ENCODE peak calls at places on chromosome 9, in five cellular contexts. B is omental fat pad; T is glutamatergic neuron; V is CD4-positive, alpha-beta T cell; O is upper lobe of left lung. J is an unnamed sample.

GRCh38 chr9:5670079-5670478 is 41.2 kb downstream of the RIC1 start:
- DNase-seq in T (no peak), V (no peak), O (no peak), B (no peak), J (no peak)

GRCh38 chr9:98285446-98285845 is 30.0 kb upstream of the TBC1D2 start:
- DNase-seq in B (no peak), V (no peak), O (no peak), T (no peak), J (no peak)

GRCh38 chr9:87581513-87581912 is 83.8 kb downstream of the DAPK1 start:
- DNase-seq in B (no peak), T (no peak), V (no peak), O (no peak), J (no peak)

GRCh38 chr9:128946945-128947422 is 419 bp downstream of the DOLK start:
- DNase-seq in O (no peak), T (no peak), V (peak), B (no peak), J (no peak)

GRCh38 chr9:135248721-135249120 is 161.3 kb downstream of the OLFM1 start:
- DNase-seq in B (no peak), O (no peak), T (no peak), V (no peak), J (no peak)

GRCh38 chr9:93589688-93590087 is 13.3 kb downstream of the PHF2 start:
- DNase-seq in B (no peak), V (no peak), O (no peak), T (no peak), J (no peak)

GRCh38 chr9:132216861-132217655 is 55.2 kb downstream of the NTNG2 start:
- DNase-seq in B (no peak), V (no peak), O (no peak), T (no peak), J (no peak)

GRCh38 chr9:117860849-117861248 is 156.6 kb downstream of the TLR4 start:
- DNase-seq in V (no peak), O (no peak), T (no peak), B (no peak), J (no peak)

GRCh38 chr9:113250807-113251206 is 24.6 kb downstream of the CDC26 start:
- DNase-seq in O (no peak), B (no peak), V (no peak), T (no peak), J (no peak)

GRCh38 chr9:137330689-137331088 is 28.6 kb upstream of the NRARP start:
- DNase-seq in B (no peak), O (no peak), V (no peak), T (no peak), J (no peak)

GRCh38 chr9:27468450-27469110 is 55.5 kb upstream of the IFNK start:
- DNase-seq in O (no peak), T (no peak), B (no peak), V (no peak), J (no peak)

GRCh38 chr9:79256691-79257213 is 315.0 kb upstream of the TLE4 start:
- DNase-seq in O (peak), T (peak), V (no peak), B (no peak), J (peak)

GRCh38 chr9:136386018-136386417 is 12.5 kb upstream of the CARD9 start:
- DNase-seq in B (no peak), V (no peak), O (no peak), T (no peak), J (no peak)

GRCh38 chr9:83538172-83538889 is at the start of gene FRMD3:
- DNase-seq in B (no peak), T (peak), V (no peak), O (peak), J (peak)

GRCh38 chr9:69076550-69076949 is 41.0 kb downstream of the FXN start:
- DNase-seq in T (no peak), B (no peak), O (no peak), V (no peak), J (no peak)

GRCh38 chr9:28073278-28073677 is 500.0 kb upstream of the C9orf72 start:
- DNase-seq in V (no peak), T (peak), B (peak), O (no peak), J (peak)

GRCh38 chr9:121885345-121885901 is 207.7 kb downstream of the TTLL11 start:
- DNase-seq in T (no peak), B (no peak), O (no peak), V (no peak), J (no peak)

GRCh38 chr9:136645903-136646754 is 16.6 kb upstream of the EGFL7 start:
- DNase-seq in T (peak), B (no peak), V (no peak), O (peak), J (no peak)

GRCh38 chr9:89179535-89179919 is 909 bp upstream of the SHC3 start:
- DNase-seq in T (peak), O (no peak), V (no peak), B (no peak), J (no peak)

GRCh38 chr9:99004717-99005460 is 61.2 kb downstream of the COL15A1 start:
- DNase-seq in T (no peak), B (no peak), V (no peak), O (peak), J (no peak)

GRCh38 chr9:79196606-79197005 is 375.2 kb upstream of the TLE4 start:
- DNase-seq in O (no peak), T (no peak), V (no peak), B (no peak), J (no peak)

GRCh38 chr9:21102311-21102710 is 24.6 kb upstream of the IFNB1 start:
- DNase-seq in T (no peak), O (no peak), V (no peak), B (no peak), J (no peak)
- TF ChIP-seq CTCF in T (no peak), O (no peak), V (no peak), B (no peak), J (no peak)

DNA sequence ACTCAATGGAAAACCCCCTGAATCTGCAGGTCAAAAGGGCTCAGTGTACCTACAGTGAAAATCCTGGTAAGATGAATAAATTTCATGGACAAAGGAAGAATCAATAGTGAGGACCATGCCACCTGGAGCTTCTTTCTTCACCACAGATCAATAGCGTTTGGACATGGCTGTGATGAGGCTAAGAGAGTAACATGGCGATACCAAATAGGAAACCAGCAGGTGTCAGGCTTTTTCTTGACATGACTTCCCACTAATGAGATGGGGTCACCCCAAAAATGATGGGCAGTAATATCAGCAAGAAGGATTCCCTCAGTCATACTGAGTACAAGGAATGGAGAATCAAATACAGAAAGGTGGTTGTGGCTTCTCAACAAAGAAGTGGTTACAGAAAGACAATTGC is 208.5 kb upstream of the PLPPR1 start:
- DNase-seq in T (no peak), B (no peak), V (no peak), O (no peak), J (no peak)
- TF ChIP-seq CTCF in T (no peak), B (no peak), V (no peak), O (no peak), J (no peak)

DNA sequence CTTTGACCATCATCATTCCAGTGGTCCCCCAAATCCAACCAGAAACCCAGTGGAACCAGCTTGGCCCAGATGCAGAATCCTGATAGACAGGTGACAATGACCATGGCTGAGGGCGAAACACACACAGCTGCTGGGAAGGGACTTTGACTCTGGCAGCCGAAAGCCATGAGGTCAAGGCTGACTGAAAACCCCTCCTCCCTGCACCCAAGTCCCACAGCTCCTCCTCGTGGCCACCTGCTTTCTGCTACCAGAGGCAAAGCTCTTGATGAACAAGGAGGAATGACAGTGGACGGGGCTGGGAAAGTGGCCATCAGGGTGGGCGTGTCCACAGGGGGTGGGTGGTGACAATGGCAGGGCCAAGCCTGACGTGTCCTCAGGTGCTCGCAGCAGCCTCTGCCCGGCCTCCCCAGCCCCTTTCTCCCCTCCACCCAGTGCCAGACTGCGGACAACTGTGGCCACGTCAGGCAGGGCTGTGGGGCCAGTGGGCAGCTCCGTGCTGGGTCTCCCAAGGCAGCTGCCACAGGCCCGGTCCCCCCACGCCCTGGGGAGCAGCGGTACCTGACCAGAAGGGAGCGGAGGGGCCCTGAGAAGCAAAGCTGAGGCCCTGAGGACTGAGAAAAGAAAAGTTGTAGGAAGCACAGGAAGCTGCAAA is 30.8 kb upstream of the SARDH start:
- DNase-seq in B (no peak), T (peak), V (no peak), O (no peak), J (no peak)
- TF ChIP-seq CTCF in B (no peak), T (no peak), V (no peak), O (no peak), J (no peak)

GRCh38 chr9:114688892-114689291 is 6.9 kb upstream of the TEX48 start:
- DNase-seq in T (no peak), O (no peak), B (no peak), V (no peak), J (no peak)

GRCh38 chr9:114684036-114684435 is 2.0 kb upstream of the TEX48 start:
- DNase-seq in V (no peak), B (no peak), T (no peak), O (no peak), J (no peak)

GRCh38 chr9:114687034-114687433 is 5.0 kb upstream of the TEX48 start:
- DNase-seq in O (no peak), T (no peak), V (no peak), B (no peak), J (no peak)

GRCh38 chr9:114688388-114688787 is 6.4 kb upstream of the TEX48 start:
- DNase-seq in V (no peak), O (no peak), T (no peak), B (no peak), J (no peak)

GRCh38 chr9:114685951-114686350 is 4.0 kb upstream of the TEX48 start:
- DNase-seq in O (no peak), T (no peak), V (no peak), B (no peak), J (no peak)
- TF ChIP-seq CTCF in O (no peak), T (no peak), V (no peak), B (no peak), J (no peak)